ENCODE peak calls at places on chromosomes 2 and 18, in seven cellular contexts. T is lower lobe of right lung, B is PC-9, R is WERI-Rb-1, I is cardiac muscle cell, F is fibroblast of lung, A is transverse colon. W is an unnamed sample.

GRCh38 chr2:38534746-38535403 is 67.9 kb downstream of the HNRNPLL start:
- DNase-seq in F (no peak), T (no peak), B (no peak), I (no peak), R (no peak), A (peak; percentile 71), W (no peak)

GRCh38 chr2:150169230-150169629 is 318.2 kb downstream of the RND3 start:
- DNase-seq in T (no peak), B (peak; percentile 36), A (no peak), I (no peak), R (no peak), F (peak; percentile 70), W (no peak)

GRCh38 chr2:136212426-136213378 is 94.8 kb upstream of the CXCR4 start:
- DNase-seq in B (no peak), T (no peak), F (no peak), A (no peak), I (peak; percentile 20), R (no peak), W (no peak)

GRCh38 chr2:222318712-222319575 is 20.1 kb upstream of the PAX3 start:
- DNase-seq in T (no peak), A (no peak), I (peak; percentile 77), R (peak; percentile 41), B (peak; percentile 43), F (no peak), W (no peak)

GRCh38 chr2:45860136-45861106 is 208.9 kb downstream of the PRKCE start:
- DNase-seq in A (peak; percentile 47), T (peak; percentile 52), B (no peak), F (peak; percentile 86), I (peak; percentile 68), R (no peak), W (peak; percentile 70)

GRCh38 chr2:85243101-85244072 is 84.4 kb downstream of the TGOLN2 start:
- DNase-seq in I (peak; percentile 60), B (no peak), R (peak; percentile 67), A (peak; percentile 39), F (peak; percentile 25), T (peak; percentile 64), W (peak; percentile 64)

GRCh38 chr2:8542381-8543064 is 139.3 kb upstream of the ID2 start:
- DNase-seq in A (no peak), I (no peak), R (no peak), T (no peak), F (no peak), B (no peak), W (no peak)

GRCh38 chr2:64326578-64327050 is 127.3 kb upstream of the LGALSL start:
- DNase-seq in R (peak; percentile 4), I (no peak), T (no peak), B (no peak), A (no peak), F (no peak), W (no peak)

GRCh38 chr2:164917296-164917903 is 37.9 kb downstream of the SLC38A11 start:
- DNase-seq in I (peak; percentile 70), T (no peak), R (peak; percentile 63), A (peak; percentile 48), B (no peak), F (peak; percentile 35), W (peak; percentile 25)

GRCh38 chr2:14220101-14220500 is 412.4 kb upstream of the LRATD1 start:
- DNase-seq in F (peak; percentile 18), B (no peak), T (no peak), A (no peak), R (no peak), I (no peak), W (no peak)

GRCh38 chr2:20343128-20343527 is 7.5 kb downstream of the PUM2 start:
- DNase-seq in I (no peak), T (no peak), F (peak; percentile 38), A (no peak), B (no peak), R (no peak), W (no peak)

GRCh38 chr2:237581751-237582746 is 8.5 kb downstream of the RAB17 start:
- DNase-seq in T (peak; percentile 74), I (peak; percentile 75), A (peak; percentile 19), F (peak; percentile 81), R (peak; percentile 73), B (no peak), W (peak; percentile 60)

GRCh38 chr2:37349376-37349775 is 4.9 kb downstream of the QPCT start:
- DNase-seq in A (no peak), T (no peak), B (no peak), R (no peak), I (no peak), F (no peak), W (no peak)

GRCh38 chr2:148926291-148926961 is 51.4 kb downstream of the KIF5C start:
- DNase-seq in T (peak; percentile 58), I (peak; percentile 56), R (peak; percentile 42), B (no peak), A (peak; percentile 34), F (peak; percentile 41), W (peak; percentile 70)

GRCh38 chr18:657311-657997 is at the start of gene TYMS:
- DNase-seq in B (peak; percentile 64), A (peak; percentile 80), F (peak; percentile 44), T (peak; percentile 60), R (peak; percentile 91), I (peak; percentile 79), W (no peak)

GRCh38 chr2:158967114-158967730 is 1.2 kb upstream of the TANC1 start:
- DNase-seq in B (no peak), F (no peak), A (peak; percentile 17), I (peak; percentile 42), T (no peak), R (peak; percentile 64), W (no peak)
- H3K4me3 ChIP-seq in B (peak overlapping the region; percentile 83), F (peak overlapping the region; percentile 92), A (peak overlapping the region; percentile 68), I (peak overlapping the region; percentile 95), T (peak overlapping the region; percentile 85), R (peak overlapping the region; percentile 97), W (peak overlapping the region; percentile 79)

GRCh38 chr2:42030196-42030759 is 17.5 kb upstream of the PKDCC start:
- DNase-seq in I (peak; percentile 45), R (peak; percentile 3), T (no peak), B (no peak), F (no peak), A (no peak), W (no peak)
- H3K27ac ChIP-seq in I (peak overlapping the region; percentile 53), R (no peak overlapping the region), T (no peak overlapping the region), B (no peak overlapping the region), F (no peak overlapping the region), A (no peak overlapping the region), W (peak overlapping the region; percentile 73)

GRCh38 chr2:121648611-121649401 is 456 bp downstream of the CLASP1 start:
- DNase-seq in I (peak; percentile 78), R (peak; percentile 75), F (peak; percentile 63), T (peak; percentile 74), A (peak; percentile 47), B (peak; percentile 53), W (peak; percentile 70)
- TF ChIP-seq CTCF in I (no peak), R (no peak), F (no peak), T (no peak), A (no peak), B (no peak), W (no peak)

GRCh38 chr2:218570850-218571249 is 2.2 kb downstream of the CNOT9 start:
- DNase-seq in R (no peak), F (peak; percentile 33), I (no peak), B (no peak), T (no peak), A (no peak), W (no peak)
- H3K4me3 ChIP-seq in R (no peak overlapping the region), F (peak overlapping the region; percentile 78), I (no peak overlapping the region), B (peak overlapping the region; percentile 90), T (peak overlapping the region; percentile 94), A (no peak overlapping the region), W (no peak overlapping the region)

DNA sequence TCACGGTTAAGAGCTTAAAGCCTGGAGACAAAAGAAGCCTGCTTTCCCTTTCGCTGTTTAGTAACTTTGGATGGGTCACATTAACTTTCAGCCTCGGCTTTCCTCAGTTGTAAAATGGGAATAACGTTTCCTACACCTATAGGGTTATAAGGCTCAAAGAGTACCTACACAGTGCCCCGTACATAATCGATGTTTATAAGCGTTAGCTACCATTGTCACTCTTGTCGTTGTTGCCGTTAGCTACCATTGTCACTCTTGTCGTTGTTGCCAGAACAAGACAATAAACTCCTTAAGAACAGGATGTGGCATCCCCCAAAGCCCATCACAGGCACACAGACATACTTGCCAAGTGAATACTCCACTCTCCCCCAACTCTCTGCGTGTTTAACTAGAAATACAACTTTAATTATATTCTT is 901 bp upstream of the MFSD6 start:
- DNase-seq in A (no peak), F (no peak), I (no peak), T (no peak), R (no peak), B (no peak), W (no peak)
- H3K27ac ChIP-seq in A (peak overlapping the region; percentile 95), F (no peak overlapping the region), I (no peak overlapping the region), T (peak overlapping the region; percentile 92), R (no peak overlapping the region), B (no peak overlapping the region), W (peak overlapping the region; percentile 97)

GRCh38 chr2:27955762-27956161 is 65.2 kb downstream of the BABAM2 start:
- DNase-seq in A (no peak), F (no peak), R (no peak), T (no peak), I (no peak), B (peak; percentile 62), W (no peak)

GRCh38 chr2:27954261-27954673 is 63.7 kb downstream of the BABAM2 start:
- DNase-seq in F (peak; percentile 56), B (no peak), I (no peak), A (peak; percentile 22), R (no peak), T (no peak), W (peak; percentile 64)

GRCh38 chr2:27956895-27957294 is 66.4 kb downstream of the BABAM2 start:
- DNase-seq in B (peak; percentile 61), R (no peak), F (peak; percentile 78), T (no peak), I (no peak), A (no peak), W (no peak)

GRCh38 chr2:27953077-27953476 is 62.5 kb downstream of the BABAM2 start:
- DNase-seq in R (no peak), B (no peak), I (no peak), A (no peak), T (no peak), F (no peak), W (no peak)

GRCh38 chr2:27954771-27955384 is 64.3 kb downstream of the BABAM2 start:
- DNase-seq in R (no peak), F (peak; percentile 99), T (no peak), A (peak; percentile 27), I (peak; percentile 10), B (peak; percentile 96), W (no peak)
- TF ChIP-seq CTCF in R (no peak), F (peak; percentile 51), T (peak; percentile 36), A (no peak), I (peak; percentile 50), B (peak; percentile 38), W (peak; percentile 23)

DNA sequence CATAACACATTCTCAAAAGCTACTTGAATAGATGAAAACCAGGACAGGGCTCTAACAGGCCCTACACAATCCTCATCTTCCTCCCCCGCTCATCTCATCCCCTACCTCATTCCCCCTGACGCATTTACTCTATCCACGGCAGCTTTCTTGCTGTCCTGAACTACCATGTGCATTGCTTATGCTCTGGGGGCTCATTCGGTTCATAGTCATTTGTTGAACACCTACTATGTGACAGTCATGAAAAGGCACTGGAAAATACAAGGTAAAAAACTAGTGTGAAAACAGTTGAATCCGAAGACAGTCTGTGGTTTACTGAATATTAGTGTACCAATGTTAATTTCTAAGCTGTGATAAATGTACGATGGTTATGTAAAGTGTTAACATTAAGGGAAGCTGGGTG is 797 bp downstream of the EIPR1 start:
- DNase-seq in F (no peak), B (no peak), R (no peak), I (no peak), T (no peak), A (no peak), W (no peak)
- H3K4me3 ChIP-seq in F (peak overlapping the region; percentile 69), B (peak overlapping the region; percentile 85), R (peak overlapping the region; percentile 74), I (peak overlapping the region; percentile 67), T (peak overlapping the region; percentile 95), A (peak overlapping the region; percentile 81), W (peak overlapping the region; percentile 95)

GRCh38 chr2:81734981-81735380 is 1430.4 kb upstream of the LRRTM1 start:
- DNase-seq in A (no peak), B (no peak), F (peak; percentile 41), T (no peak), I (no peak), R (no peak), W (no peak)
- H3K27ac ChIP-seq in A (no peak overlapping the region), B (no peak overlapping the region), F (no peak overlapping the region), T (no peak overlapping the region), I (no peak overlapping the region), R (no peak overlapping the region), W (no peak overlapping the region)